ENCODE peak calls at places on chromosomes 7 and 10, in six cellular contexts. One of them, this sample, is unnamed.

GRCh38 chr10:93554760-93555432 is 11.6 kb upstream of the FFAR4 start:
- DNase-seq in GM10248: peak
- DNase-seq in CD4-positive, alpha-beta T cell: peak
- DNase-seq in iPS DF 19.7: no peak
- DNase-seq in AG10803: peak
- DNase-seq in uterus: peak
- DNase-seq in this sample: peak

GRCh38 chr10:1543596-1543995 is 193.7 kb downstream of the ADARB2 start:
- DNase-seq in GM10248: no peak
- DNase-seq in CD4-positive, alpha-beta T cell: no peak
- DNase-seq in iPS DF 19.7: no peak
- DNase-seq in AG10803: no peak
- DNase-seq in uterus: no peak
- DNase-seq in this sample: no peak

GRCh38 chr10:92886334-92886961 is 38.1 kb downstream of the EXOC6 start:
- DNase-seq in GM10248: no peak
- DNase-seq in CD4-positive, alpha-beta T cell: no peak
- DNase-seq in iPS DF 19.7: no peak
- DNase-seq in AG10803: no peak
- DNase-seq in uterus: no peak
- DNase-seq in this sample: no peak

GRCh38 chr7:48041665-48041995 is 6.3 kb downstream of the C7orf57 start:
- DNase-seq in GM10248: no peak
- DNase-seq in CD4-positive, alpha-beta T cell: no peak
- DNase-seq in iPS DF 19.7: no peak
- DNase-seq in AG10803: peak
- DNase-seq in uterus: no peak
- DNase-seq in this sample: peak

GRCh38 chr10:5514226-5514881 is 10.4 kb upstream of the CALML3 start:
- DNase-seq in GM10248: no peak
- DNase-seq in CD4-positive, alpha-beta T cell: no peak
- DNase-seq in iPS DF 19.7: no peak
- DNase-seq in AG10803: no peak
- DNase-seq in uterus: no peak
- DNase-seq in this sample: no peak

GRCh38 chr7:74569501-74570075 is 87.9 kb upstream of the GTF2I start:
- DNase-seq in GM10248: no peak
- DNase-seq in CD4-positive, alpha-beta T cell: no peak
- DNase-seq in iPS DF 19.7: no peak
- DNase-seq in AG10803: no peak
- DNase-seq in uterus: no peak
- DNase-seq in this sample: no peak

GRCh38 chr7:86643478-86644281 is at the start of gene GRM3:
- DNase-seq in GM10248: peak
- DNase-seq in CD4-positive, alpha-beta T cell: no peak
- DNase-seq in iPS DF 19.7: no peak
- DNase-seq in AG10803: no peak
- DNase-seq in uterus: no peak
- DNase-seq in this sample: no peak

GRCh38 chr7:153657182-153657800 is 394.9 kb upstream of the DPP6 start:
- DNase-seq in GM10248: no peak
- DNase-seq in CD4-positive, alpha-beta T cell: no peak
- DNase-seq in iPS DF 19.7: no peak
- DNase-seq in AG10803: no peak
- DNase-seq in uterus: no peak
- DNase-seq in this sample: no peak

GRCh38 chr7:117872565-117873055 is 631 bp downstream of the CTTNBP2 start:
- DNase-seq in GM10248: peak
- DNase-seq in CD4-positive, alpha-beta T cell: no peak
- DNase-seq in iPS DF 19.7: no peak
- DNase-seq in AG10803: no peak
- DNase-seq in uterus: peak
- DNase-seq in this sample: peak

GRCh38 chr10:7622969-7623368 is 43.8 kb downstream of the ITIH5 start:
- DNase-seq in GM10248: no peak
- DNase-seq in CD4-positive, alpha-beta T cell: peak
- DNase-seq in iPS DF 19.7: peak
- DNase-seq in AG10803: no peak
- DNase-seq in uterus: no peak
- DNase-seq in this sample: peak

GRCh38 chr7:84249651-84250050 is 55.1 kb upstream of the SEMA3A start:
- DNase-seq in GM10248: no peak
- DNase-seq in CD4-positive, alpha-beta T cell: no peak
- DNase-seq in iPS DF 19.7: no peak
- DNase-seq in AG10803: no peak
- DNase-seq in uterus: no peak
- DNase-seq in this sample: no peak

GRCh38 chr10:75971402-75972211 is 540.2 kb downstream of the LRMDA start:
- DNase-seq in GM10248: no peak
- DNase-seq in CD4-positive, alpha-beta T cell: no peak
- DNase-seq in iPS DF 19.7: no peak
- DNase-seq in AG10803: peak
- DNase-seq in uterus: peak
- DNase-seq in this sample: peak

GRCh38 chr7:98038731-98039130 is 48.7 kb upstream of the OCM2 start:
- DNase-seq in GM10248: no peak
- DNase-seq in CD4-positive, alpha-beta T cell: no peak
- DNase-seq in iPS DF 19.7: no peak
- DNase-seq in AG10803: no peak
- DNase-seq in uterus: no peak
- DNase-seq in this sample: no peak

GRCh38 chr10:102113261-102113955 is 6.8 kb downstream of the LDB1 start:
- DNase-seq in GM10248: no peak
- DNase-seq in CD4-positive, alpha-beta T cell: no peak
- DNase-seq in iPS DF 19.7: no peak
- DNase-seq in AG10803: no peak
- DNase-seq in uterus: no peak
- DNase-seq in this sample: peak

GRCh38 chr10:5595591-5596590 is 70.5 kb downstream of the ASB13 start:
- DNase-seq in GM10248: no peak
- DNase-seq in CD4-positive, alpha-beta T cell: no peak
- DNase-seq in iPS DF 19.7: no peak
- DNase-seq in AG10803: peak
- DNase-seq in uterus: no peak
- DNase-seq in this sample: peak

GRCh38 chr7:91514591-91514990 is 250.4 kb downstream of the FZD1 start:
- DNase-seq in GM10248: no peak
- DNase-seq in CD4-positive, alpha-beta T cell: no peak
- DNase-seq in iPS DF 19.7: no peak
- DNase-seq in AG10803: no peak
- DNase-seq in uterus: no peak
- DNase-seq in this sample: no peak

GRCh38 chr10:20195076-20195475 is 378.8 kb downstream of the PLXDC2 start:
- DNase-seq in GM10248: no peak
- DNase-seq in CD4-positive, alpha-beta T cell: no peak
- DNase-seq in iPS DF 19.7: no peak
- DNase-seq in AG10803: no peak
- DNase-seq in uterus: no peak
- DNase-seq in this sample: no peak

GRCh38 chr10:87752571-87752970 is 65.5 kb downstream of the ATAD1 start:
- DNase-seq in GM10248: no peak
- DNase-seq in CD4-positive, alpha-beta T cell: no peak
- DNase-seq in iPS DF 19.7: no peak
- DNase-seq in AG10803: peak
- DNase-seq in uterus: no peak
- DNase-seq in this sample: peak

GRCh38 chr7:117896339-117896738 is 23.1 kb upstream of the CTTNBP2 start:
- DNase-seq in GM10248: no peak
- DNase-seq in CD4-positive, alpha-beta T cell: no peak
- DNase-seq in iPS DF 19.7: no peak
- DNase-seq in AG10803: no peak
- DNase-seq in uterus: no peak
- DNase-seq in this sample: no peak

GRCh38 chr7:93515144-93515543 is 59.4 kb downstream of the CALCR start:
- DNase-seq in GM10248: no peak
- DNase-seq in CD4-positive, alpha-beta T cell: no peak
- DNase-seq in iPS DF 19.7: no peak
- DNase-seq in AG10803: no peak
- DNase-seq in uterus: no peak
- DNase-seq in this sample: peak

GRCh38 chr10:34299105-34299611 is 515.9 kb downstream of the PARD3 start:
- DNase-seq in GM10248: no peak
- DNase-seq in CD4-positive, alpha-beta T cell: no peak
- DNase-seq in iPS DF 19.7: no peak
- DNase-seq in AG10803: peak
- DNase-seq in uterus: no peak
- DNase-seq in this sample: peak

GRCh38 chr10:1634239-1634638 is 103.1 kb downstream of the ADARB2 start:
- DNase-seq in GM10248: no peak
- DNase-seq in CD4-positive, alpha-beta T cell: no peak
- DNase-seq in iPS DF 19.7: no peak
- DNase-seq in AG10803: no peak
- DNase-seq in uterus: no peak
- DNase-seq in this sample: no peak

GRCh38 chr7:105107458-105107857 is 93.5 kb downstream of the KMT2E start:
- DNase-seq in GM10248: no peak
- DNase-seq in CD4-positive, alpha-beta T cell: no peak
- DNase-seq in iPS DF 19.7: no peak
- DNase-seq in AG10803: no peak
- DNase-seq in uterus: no peak
- DNase-seq in this sample: no peak

GRCh38 chr10:76942556-76943416 is 694.8 kb downstream of the KCNMA1 start:
- DNase-seq in GM10248: no peak
- DNase-seq in CD4-positive, alpha-beta T cell: no peak
- DNase-seq in iPS DF 19.7: no peak
- DNase-seq in AG10803: peak
- DNase-seq in uterus: no peak
- DNase-seq in this sample: no peak

GRCh38 chr7:70616821-70617220 is 515.1 kb upstream of the GALNT17 start:
- DNase-seq in GM10248: no peak
- DNase-seq in CD4-positive, alpha-beta T cell: no peak
- DNase-seq in iPS DF 19.7: no peak
- DNase-seq in AG10803: no peak
- DNase-seq in uterus: no peak
- DNase-seq in this sample: no peak

GRCh38 chr10:125083576-125083920 is 76.8 kb downstream of the CTBP2 start:
- DNase-seq in GM10248: no peak
- DNase-seq in CD4-positive, alpha-beta T cell: no peak
- DNase-seq in iPS DF 19.7: no peak
- DNase-seq in AG10803: peak
- DNase-seq in uterus: no peak
- DNase-seq in this sample: peak

GRCh38 chr7:105250239-105250638 is 138.5 kb downstream of the SRPK2 start:
- DNase-seq in GM10248: no peak
- DNase-seq in CD4-positive, alpha-beta T cell: no peak
- DNase-seq in iPS DF 19.7: no peak
- DNase-seq in AG10803: peak
- DNase-seq in uterus: no peak
- DNase-seq in this sample: peak

GRCh38 chr10:118531105-118531851 is 64.2 kb downstream of the PRLHR start:
- DNase-seq in GM10248: no peak
- DNase-seq in CD4-positive, alpha-beta T cell: no peak
- DNase-seq in iPS DF 19.7: no peak
- DNase-seq in AG10803: peak
- DNase-seq in uterus: peak
- DNase-seq in this sample: no peak

GRCh38 chr10:55283041-55283440 is 482.0 kb upstream of the PCDH15 start:
- DNase-seq in GM10248: no peak
- DNase-seq in CD4-positive, alpha-beta T cell: no peak
- DNase-seq in iPS DF 19.7: no peak
- DNase-seq in AG10803: no peak
- DNase-seq in uterus: no peak
- DNase-seq in this sample: no peak

GRCh38 chr7:65731562-65732035 is 141.3 kb upstream of the VKORC1L1 start:
- DNase-seq in GM10248: peak
- DNase-seq in CD4-positive, alpha-beta T cell: no peak
- DNase-seq in iPS DF 19.7: no peak
- DNase-seq in AG10803: peak
- DNase-seq in uterus: no peak
- DNase-seq in this sample: no peak

GRCh38 chr10:43452356-43452914 is 15.5 kb downstream of the ZNF487 start:
- DNase-seq in GM10248: no peak
- DNase-seq in CD4-positive, alpha-beta T cell: no peak
- DNase-seq in iPS DF 19.7: no peak
- DNase-seq in AG10803: no peak
- DNase-seq in uterus: no peak
- DNase-seq in this sample: no peak

GRCh38 chr7:50463035-50463434 is 12.9 kb upstream of the FIGNL1 start:
- DNase-seq in GM10248: no peak
- DNase-seq in CD4-positive, alpha-beta T cell: no peak
- DNase-seq in iPS DF 19.7: no peak
- DNase-seq in AG10803: no peak
- DNase-seq in uterus: no peak
- DNase-seq in this sample: no peak

This sample was measured in adipocyte.